ENCODE peak calls at places on chromosomes 6 and 20, in five cellular contexts. S, K, F, C and Z are unnamed samples.

GRCh38 chr6:161163466-161164181 is 110.2 kb downstream of the AGPAT4 start:
- DNase-seq in S (no peak), K (no peak), F (no peak), C (no peak), Z (no peak)

GRCh38 chr20:48155231-48155630 is 369.9 kb upstream of the SULF2 start:
- DNase-seq in S (no peak), K (no peak), F (no peak), C (no peak), Z (no peak)

GRCh38 chr6:12174878-12175277 is 115.3 kb upstream of the EDN1 start:
- DNase-seq in S (peak; percentile 11), K (no peak), F (no peak), C (no peak), Z (no peak)

GRCh38 chr20:21360686-21361085 is 36.6 kb downstream of the NKX2-4 start:
- DNase-seq in S (no peak), K (no peak), F (no peak), C (no peak), Z (no peak)

GRCh38 chr6:129641344-129641743 is 68.6 kb downstream of the ARHGAP18 start:
- DNase-seq in S (no peak), K (peak; percentile 51), F (no peak), C (no peak), Z (no peak)

GRCh38 chr20:58718121-58718563 is 25.5 kb downstream of the NPEPL1 start:
- DNase-seq in S (no peak), K (no peak), F (no peak), C (peak; percentile 36), Z (no peak)

GRCh38 chr6:121633309-121633708 is 197.9 kb downstream of the GJA1 start:
- DNase-seq in S (no peak), K (no peak), F (no peak), C (no peak), Z (no peak)

GRCh38 chr6:95518630-95519227 is 58.6 kb upstream of the MANEA start:
- DNase-seq in S (no peak), K (no peak), F (no peak), C (no peak), Z (no peak)

GRCh38 chr6:18314317-18314997 is 50.1 kb upstream of the DEK start:
- DNase-seq in S (no peak), K (no peak), F (no peak), C (no peak), Z (no peak)

GRCh38 chr6:125918681-125919566 is 37.6 kb upstream of the HINT3 start:
- DNase-seq in S (peak; percentile 92), K (peak; percentile 97), F (no peak), C (no peak), Z (peak; percentile 93)

GRCh38 chr6:92753956-92754355 is 665.4 kb downstream of the EPHA7 start:
- DNase-seq in S (no peak), K (no peak), F (no peak), C (no peak), Z (no peak)

GRCh38 chr20:34316191-34316814 is 13.1 kb upstream of the AHCY start:
- DNase-seq in S (peak; percentile 45), K (no peak), F (no peak), C (no peak), Z (no peak)

GRCh38 chr20:33112547-33113386 is 33.3 kb downstream of the BPIFB4 start:
- DNase-seq in S (no peak), K (no peak), F (no peak), C (no peak), Z (no peak)

GRCh38 chr6:151213352-151213751 is 26.4 kb upstream of the AKAP12 start:
- DNase-seq in S (no peak), K (no peak), F (no peak), C (no peak), Z (no peak)

GRCh38 chr20:62156254-62156556 is 12.6 kb downstream of the SS18L1 start:
- DNase-seq in S (no peak), K (no peak), F (no peak), C (no peak), Z (no peak)

GRCh38 chr6:170088349-170088951 is 202.4 kb downstream of the DLL1 start:
- DNase-seq in S (no peak), K (no peak), F (no peak), C (no peak), Z (no peak)

GRCh38 chr20:35626386-35627001 is 10.9 kb downstream of the SPAG4 start:
- DNase-seq in S (no peak), K (no peak), F (no peak), C (no peak), Z (no peak)

GRCh38 chr20:2708073-2708415 is 15.5 kb downstream of the EBF4 start:
- DNase-seq in S (no peak), K (no peak), F (no peak), C (no peak), Z (no peak)

GRCh38 chr20:19730716-19731115 is 27.3 kb upstream of the RIN2 start:
- DNase-seq in S (no peak), K (no peak), F (no peak), C (no peak), Z (no peak)
- TF ChIP-seq CEBPB in S (no peak), K (no peak), F (no peak), C (no peak), Z (no peak)

GRCh38 chr20:18056174-18057105 is 1.3 kb downstream of the OVOL2 start:
- DNase-seq in S (peak; percentile 34), K (no peak), F (no peak), C (peak; percentile 75), Z (no peak)
- TF ChIP-seq EP300 in S (no peak), K (no peak), F (no peak), C (no peak), Z (no peak)

DNA sequence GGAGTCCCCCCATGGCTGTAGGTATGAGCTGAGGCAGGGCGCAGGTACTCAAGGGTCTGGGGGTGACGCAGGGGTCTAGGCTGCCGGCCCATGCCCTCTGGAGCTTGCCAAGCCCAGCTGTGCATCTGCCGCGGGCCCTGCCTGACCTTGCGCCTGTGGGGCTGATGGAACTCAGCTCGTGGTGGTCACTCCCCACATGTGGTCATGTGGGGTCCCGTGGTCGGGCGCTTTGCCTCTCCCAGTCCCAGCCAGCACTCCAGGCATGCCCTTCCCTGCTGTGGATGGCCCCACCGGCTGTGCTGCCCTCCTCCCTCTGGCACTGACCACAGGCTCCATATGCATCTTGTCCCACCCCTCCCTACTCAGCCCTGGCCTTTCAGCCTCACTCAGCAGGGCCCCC is 57.3 kb downstream of the RPP40 start:
- DNase-seq in S (no peak), K (no peak), F (no peak), C (no peak), Z (no peak)
- TF ChIP-seq CEBPB in S (no peak), K (no peak), F (no peak), C (no peak), Z (no peak)

GRCh38 chr20:63520939-63521601 is 505 bp downstream of the PPDPF start:
- DNase-seq in S (peak; percentile 69), K (peak; percentile 40), F (peak; percentile 91), C (peak; percentile 79), Z (no peak)
- TF ChIP-seq EP300 in S (no peak), K (no peak), F (no peak), C (no peak), Z (no peak)

GRCh38 chr6:33925869-33926268 is 122.1 kb upstream of the MLN start:
- DNase-seq in S (no peak), K (no peak), F (no peak), C (no peak), Z (no peak)

GRCh38 chr6:33927112-33927511 is 123.3 kb upstream of the MLN start:
- DNase-seq in S (no peak), K (no peak), F (no peak), C (no peak), Z (no peak)

GRCh38 chr6:33925210-33925609 is 121.4 kb upstream of the MLN start:
- DNase-seq in S (no peak), K (no peak), F (no peak), C (no peak), Z (no peak)

GRCh38 chr6:33927551-33927950 is 123.7 kb upstream of the MLN start:
- DNase-seq in S (no peak), K (no peak), F (no peak), C (no peak), Z (no peak)

GRCh38 chr6:33926451-33926850 is 122.6 kb upstream of the MLN start:
- DNase-seq in S (peak; percentile 8), K (no peak), F (peak; percentile 95), C (peak; percentile 63), Z (no peak)
- TF ChIP-seq CEBPB in S (no peak), K (no peak), F (no peak), C (no peak), Z (no peak)

GRCh38 chr20:49765846-49766541 is 46.6 kb upstream of the SLC9A8 start:
- DNase-seq in S (no peak), K (no peak), F (no peak), C (no peak), Z (no peak)

GRCh38 chr20:49770634-49771033 is 42.0 kb upstream of the SLC9A8 start:
- DNase-seq in S (no peak), K (no peak), F (no peak), C (no peak), Z (no peak)

GRCh38 chr20:49766979-49767419 is 45.6 kb upstream of the SLC9A8 start:
- DNase-seq in S (peak; percentile 61), K (no peak), F (no peak), C (no peak), Z (no peak)

GRCh38 chr20:49769125-49769581 is 43.5 kb upstream of the SLC9A8 start:
- DNase-seq in S (no peak), K (no peak), F (no peak), C (no peak), Z (no peak)

GRCh38 chr20:49768204-49769124 is 44.2 kb upstream of the SLC9A8 start:
- DNase-seq in S (peak; percentile 98), K (peak; percentile 100), F (no peak), C (peak; percentile 57), Z (peak; percentile 31)
- TF ChIP-seq EP300 in S (peak; percentile 95), K (peak; percentile 99), F (no peak), C (no peak), Z (no peak)

GRCh38 chr6:31729515-31729978 is 448 bp upstream of the DDAH2 start:
- DNase-seq in S (peak; percentile 85), K (peak; percentile 86), F (peak; percentile 91), C (peak; percentile 96), Z (peak; percentile 35)

GRCh38 chr6:31728767-31729514 is at the start of gene DDAH2:
- DNase-seq in S (no peak), K (no peak), F (no peak), C (no peak), Z (no peak)

GRCh38 chr6:31725502-31726350 is 2.6 kb downstream of the MPIG6B start:
- DNase-seq in S (no peak), K (no peak), F (no peak), C (no peak), Z (no peak)

GRCh38 chr6:31727717-31728671 is 1.1 kb downstream of the DDAH2 start:
- DNase-seq in S (no peak), K (no peak), F (no peak), C (no peak), Z (peak; percentile 43)

DNA sequence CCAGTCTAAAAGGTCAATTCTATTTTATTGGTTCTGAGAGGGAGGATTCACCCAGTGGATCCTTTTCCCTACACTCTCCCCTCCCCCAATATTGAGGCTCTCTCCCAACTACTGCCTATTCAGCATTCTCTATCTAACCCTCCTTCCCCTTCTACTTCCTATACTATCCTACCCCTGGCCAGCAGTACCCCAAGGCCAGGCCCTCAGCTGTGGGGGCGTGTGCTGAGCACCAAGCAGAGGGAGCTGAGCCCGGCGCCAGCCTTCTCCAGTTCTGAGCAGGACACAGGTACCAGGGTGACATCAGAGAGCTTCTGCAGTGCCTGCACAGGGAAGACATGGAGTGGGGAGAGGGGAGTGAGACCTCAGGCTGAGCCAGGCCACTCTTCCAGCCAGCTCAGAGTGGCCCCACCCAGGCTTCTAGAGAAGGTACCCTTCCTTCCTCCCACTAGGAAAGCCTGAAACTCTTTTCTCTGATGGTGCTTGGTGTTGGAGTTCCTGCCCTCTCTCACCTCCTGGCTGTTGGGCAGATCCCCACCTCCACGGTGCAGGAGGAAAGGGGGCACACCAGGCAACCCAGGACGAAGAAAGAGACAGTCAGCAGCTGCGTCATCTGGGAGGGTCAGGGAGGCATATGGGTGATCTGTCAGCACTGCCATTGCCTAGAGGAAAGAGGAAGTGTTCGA is 1.9 kb downstream of the DDAH2 start:
- DNase-seq in S (no peak), K (no peak), F (no peak), C (no peak), Z (no peak)
- TF ChIP-seq CEBPB in S (no peak), K (no peak), F (no peak), C (no peak), Z (no peak)